ENCODE peak calls at places on chromosome 7, in seven cellular contexts. O, G, Y, N, L, S and H are unnamed samples.

GRCh38 chr7:74453321-74454011 is at the start of gene GTF2IRD1:
- DNase-seq in O (peak; percentile 53), G (peak; percentile 70), Y (peak; percentile 76), N (peak; percentile 84), L (no peak), S (peak; percentile 30), H (peak; percentile 97)

GRCh38 chr7:55502988-55503514 is 69.3 kb downstream of the VOPP1 start:
- DNase-seq in O (no peak), G (no peak), Y (no peak), N (peak; percentile 55), L (no peak), S (no peak), H (no peak)

GRCh38 chr7:154931906-154932305 is 71.0 kb downstream of the PAXIP1 start:
- DNase-seq in O (no peak), G (peak; percentile 6), Y (peak; percentile 6), N (peak; percentile 58), L (no peak), S (no peak), H (no peak)

GRCh38 chr7:6271091-6271658 is 1.2 kb downstream of the CYTH3 start:
- DNase-seq in O (peak; percentile 37), G (peak; percentile 73), Y (peak; percentile 90), N (peak; percentile 69), L (no peak), S (peak; percentile 54), H (no peak)

GRCh38 chr7:96426685-96427084 is 104.8 kb upstream of the SLC25A13 start:
- DNase-seq in O (no peak), G (no peak), Y (no peak), N (no peak), L (no peak), S (no peak), H (no peak)

GRCh38 chr7:157431173-157431950 is 94.6 kb downstream of the DNAJB6 start:
- DNase-seq in O (no peak), G (no peak), Y (no peak), N (no peak), L (no peak), S (no peak), H (no peak)

GRCh38 chr7:64626083-64626469 is 39.9 kb upstream of the ZNF107 start:
- DNase-seq in O (no peak), G (no peak), Y (no peak), N (no peak), L (no peak), S (peak; percentile 26), H (no peak)

GRCh38 chr7:14403587-14403986 is 414.1 kb upstream of the ETV1 start:
- DNase-seq in O (no peak), G (no peak), Y (no peak), N (peak; percentile 94), L (no peak), S (peak; percentile 19), H (no peak)

GRCh38 chr7:52959336-52959735 is 76.1 kb upstream of the POM121L12 start:
- DNase-seq in O (no peak), G (no peak), Y (no peak), N (no peak), L (no peak), S (peak; percentile 3), H (no peak)

GRCh38 chr7:149459540-149460433 is 1.1 kb downstream of the ZNF777 start:
- DNase-seq in O (peak; percentile 17), G (peak; percentile 22), Y (peak; percentile 64), N (no peak), L (no peak), S (no peak), H (no peak)

GRCh38 chr7:83162402-83163256 is at the start of gene PCLO:
- DNase-seq in O (peak; percentile 73), G (peak; percentile 37), Y (peak; percentile 53), N (peak; percentile 99), L (no peak), S (peak; percentile 90), H (peak; percentile 22)

GRCh38 chr7:157949711-157950110 is 612.9 kb downstream of the DNAJB6 start:
- DNase-seq in O (no peak), G (no peak), Y (no peak), N (no peak), L (no peak), S (peak; percentile 10), H (no peak)

GRCh38 chr7:101159696-101160674 is 5.4 kb downstream of the VGF start:
- DNase-seq in O (no peak), G (peak; percentile 55), Y (peak; percentile 70), N (no peak), L (no peak), S (peak; percentile 57), H (no peak)

GRCh38 chr7:52917982-52918578 is 117.4 kb upstream of the POM121L12 start:
- DNase-seq in O (no peak), G (no peak), Y (peak; percentile 1), N (peak; percentile 26), L (no peak), S (peak; percentile 0), H (no peak)

GRCh38 chr7:155470686-155471638 is 13.0 kb downstream of the EN2 start:
- DNase-seq in O (no peak), G (peak; percentile 20), Y (peak; percentile 62), N (peak; percentile 94), L (no peak), S (no peak), H (no peak)

GRCh38 chr7:55556031-55556430 is 16.3 kb downstream of the VOPP1 start:
- DNase-seq in O (no peak), G (no peak), Y (no peak), N (no peak), L (no peak), S (no peak), H (no peak)

GRCh38 chr7:1224093-1224702 is 8.5 kb upstream of the UNCX start:
- DNase-seq in O (no peak), G (no peak), Y (peak; percentile 35), N (no peak), L (no peak), S (no peak), H (no peak)

GRCh38 chr7:132739271-132739955 is 163.1 kb upstream of the PLXNA4 start:
- DNase-seq in O (no peak), G (peak; percentile 84), Y (peak; percentile 95), N (peak; percentile 26), L (no peak), S (peak; percentile 83), H (no peak)

GRCh38 chr7:75018570-75019364 is 54.3 kb downstream of the CASTOR2 start:
- DNase-seq in O (no peak), G (no peak), Y (no peak), N (no peak), L (no peak), S (no peak), H (no peak)

GRCh38 chr7:101628522-101628921 is 574 bp downstream of the MYL10 start:
- DNase-seq in O (no peak), G (no peak), Y (no peak), N (no peak), L (no peak), S (no peak), H (peak; percentile 73)

GRCh38 chr7:106644999-106645398 is 16.0 kb downstream of the CCDC71L start:
- DNase-seq in O (no peak), G (no peak), Y (no peak), N (no peak), L (no peak), S (no peak), H (no peak)

GRCh38 chr7:66837007-66837406 is 84.0 kb upstream of the TMEM248 start:
- DNase-seq in O (peak; percentile 46), G (peak; percentile 32), Y (no peak), N (peak; percentile 23), L (no peak), S (peak; percentile 10), H (no peak)

GRCh38 chr7:34762769-34763168 is 104.8 kb downstream of the NPSR1 start:
- DNase-seq in O (no peak), G (peak; percentile 4), Y (peak; percentile 24), N (no peak), L (no peak), S (peak; percentile 73), H (no peak)

GRCh38 chr7:94351703-94352102 is 43.0 kb upstream of the COL1A2 start:
- DNase-seq in O (no peak), G (no peak), Y (no peak), N (no peak), L (no peak), S (no peak), H (no peak)

GRCh38 chr7:125847706-125848105 is 918.1 kb upstream of the POT1 start:
- DNase-seq in O (no peak), G (no peak), Y (no peak), N (no peak), L (no peak), S (no peak), H (no peak)

GRCh38 chr7:79063019-79063698 is 390.3 kb downstream of the MAGI2 start:
- DNase-seq in O (no peak), G (no peak), Y (peak; percentile 69), N (no peak), L (no peak), S (no peak), H (no peak)

GRCh38 chr7:30842542-30843451 is 68.9 kb upstream of the AQP1 start:
- DNase-seq in O (no peak), G (no peak), Y (peak; percentile 23), N (no peak), L (no peak), S (no peak), H (no peak)